ENCODE peak calls at places on chromosomes 5 and 9, in five cellular contexts. O is pons; J is aorta; F is activated CD8-positive, alpha-beta memory T cell treated with anti-CD3 and anti-CD28 coated beads, Interleukin-2, amount 10 ng/mL, durations not matched to agents 7 days and 5 days; K is Ammon's horn. D is an unnamed sample.

GRCh38 chr5:180815241-180816031 is 12.8 kb upstream of the MGAT1 start:
- DNase-seq in O (peak; percentile 54), J (no peak), F (no peak), K (no peak), D (no peak)

GRCh38 chr9:33921967-33922895 is 105.3 kb downstream of the UBE2R2 start:
- DNase-seq in O (no peak), J (peak; percentile 55), F (no peak), K (no peak), D (no peak)

GRCh38 chr5:151688406-151688805 is 1.7 kb upstream of the SPARC start:
- DNase-seq in O (no peak), J (no peak), F (no peak), K (no peak), D (no peak)

GRCh38 chr9:76605271-76605670 is 146.3 kb downstream of the GCNT1 start:
- DNase-seq in O (no peak), J (no peak), F (no peak), K (no peak), D (no peak)

GRCh38 chr5:93079046-93079445 is 502.0 kb downstream of the NR2F1-AS1 start:
- DNase-seq in O (no peak), J (no peak), F (no peak), K (no peak), D (no peak)

GRCh38 chr9:121282309-121283071 is 14.5 kb downstream of the GSN start:
- DNase-seq in O (peak; percentile 70), J (no peak), F (no peak), K (peak; percentile 79), D (peak; percentile 70)

GRCh38 chr5:76269259-76269958 is 133.7 kb upstream of the IQGAP2 start:
- DNase-seq in O (no peak), J (no peak), F (peak; percentile 80), K (no peak), D (no peak)

GRCh38 chr5:131749723-131750470 is 46.9 kb downstream of the FNIP1 start:
- DNase-seq in O (no peak), J (no peak), F (no peak), K (no peak), D (no peak)

GRCh38 chr9:126386088-126386487 is 59.5 kb downstream of the MVB12B start:
- DNase-seq in O (peak; percentile 91), J (no peak), F (no peak), K (peak; percentile 88), D (no peak)